ENCODE peak calls at places on chromosome 10, in four cellular contexts. S, T, N and F are unnamed samples.

GRCh38 chr10:33363112-33363511 is 28.6 kb upstream of the NRP1 start:
- DNase-seq in S (no peak), T (no peak), N (no peak), F (no peak)

GRCh38 chr10:58239561-58240169 is 28.0 kb downstream of the IPMK start:
- DNase-seq in S (no peak), T (no peak), N (no peak), F (no peak)

GRCh38 chr10:122387572-122387971 is 13.1 kb downstream of the PLEKHA1 start:
- DNase-seq in S (no peak), T (no peak), N (no peak), F (peak; percentile 60)

GRCh38 chr10:95445837-95446347 is 115.3 kb downstream of the SORBS1 start:
- DNase-seq in S (peak; percentile 61), T (peak; percentile 71), N (peak; percentile 72), F (peak; percentile 76)

GRCh38 chr10:22250897-22251605 is 33.2 kb upstream of the EBLN1 start:
- DNase-seq in S (no peak), T (no peak), N (no peak), F (no peak)

GRCh38 chr10:105358911-105359310 is 717.8 kb downstream of the SORCS3 start:
- DNase-seq in S (no peak), T (no peak), N (no peak), F (no peak)

GRCh38 chr10:3399756-3400155 is 227.2 kb upstream of the PITRM1 start:
- DNase-seq in S (no peak), T (no peak), N (no peak), F (no peak)

GRCh38 chr10:49679480-49679893 is at the start of gene C10orf53:
- DNase-seq in S (peak; percentile 45), T (peak; percentile 90), N (peak; percentile 32), F (no peak)

GRCh38 chr10:99538287-99538917 is 5.7 kb downstream of the NKX2-3 start:
- DNase-seq in S (no peak), T (no peak), N (no peak), F (no peak)

GRCh38 chr10:119807960-119808697 is 64.5 kb downstream of the MCMBP start:
- DNase-seq in S (peak; percentile 51), T (no peak), N (peak; percentile 66), F (peak; percentile 71)

GRCh38 chr10:17062009-17062408 is 67.6 kb downstream of the CUBN start:
- DNase-seq in S (no peak), T (no peak), N (no peak), F (no peak)

GRCh38 chr10:99341860-99342517 is 12.8 kb downstream of the CNNM1 start:
- DNase-seq in S (no peak), T (no peak), N (no peak), F (no peak)

GRCh38 chr10:28181478-28182096 is 121.3 kb downstream of the MPP7 start:
- DNase-seq in S (no peak), T (no peak), N (no peak), F (peak; percentile 34)

GRCh38 chr10:113087082-113088029 is 137.3 kb downstream of the TCF7L2 start:
- DNase-seq in S (no peak), T (peak; percentile 86), N (peak; percentile 98), F (peak; percentile 79)

GRCh38 chr10:92594194-92594593 is 1.3 kb downstream of the KIF11 start:
- DNase-seq in S (no peak), T (no peak), N (no peak), F (no peak)

GRCh38 chr10:24518411-24518810 is 205.3 kb downstream of the ARHGAP21 start:
- DNase-seq in S (no peak), T (peak; percentile 18), N (no peak), F (no peak)

GRCh38 chr10:124748953-124749645 is 4.9 kb upstream of the FAM53B start:
- DNase-seq in S (no peak), T (no peak), N (no peak), F (no peak)

GRCh38 chr10:124602121-124602561 is 140.5 kb downstream of the LHPP start:
- DNase-seq in S (no peak), T (no peak), N (no peak), F (no peak)

GRCh38 chr10:97886264-97886663 is 36.6 kb downstream of the GOLGA7B start:
- DNase-seq in S (no peak), T (no peak), N (no peak), F (no peak)

GRCh38 chr10:80855348-80855971 is 317.8 kb downstream of the SH2D4B start:
- DNase-seq in S (no peak), T (peak; percentile 31), N (no peak), F (peak; percentile 2)

GRCh38 chr10:21523557-21524008 is 1.9 kb downstream of the SKIDA1 start:
- DNase-seq in S (no peak), T (peak; percentile 60), N (no peak), F (peak; percentile 74)

GRCh38 chr10:5855979-5856700 is 33.6 kb downstream of the ANKRD16 start:
- DNase-seq in S (no peak), T (no peak), N (no peak), F (no peak)